ENCODE peak calls at places on chromosome 15, in nine cellular contexts. One of them, this sample, is unnamed.

GRCh38 chr15:85554852-85555521 is 174.6 kb downstream of the AKAP13 start:
- DNase-seq in spleen: no peak
- DNase-seq in WTC11: no peak
- DNase-seq in AG10803: no peak
- DNase-seq in adrenal gland: no peak
- DNase-seq in fibroblast of the aortic adventitia: no peak
- DNase-seq in esophagus muscularis mucosa: no peak
- DNase-seq in GM13977: peak
- DNase-seq in foreskin fibroblast: no peak
- DNase-seq in this sample: no peak

GRCh38 chr15:84588053-84588874 is 12.5 kb upstream of the ZSCAN2 start:
- DNase-seq in GM13977: peak
- DNase-seq in esophagus muscularis mucosa: peak
- DNase-seq in adrenal gland: peak
- DNase-seq in spleen: peak
- DNase-seq in fibroblast of the aortic adventitia: peak
- DNase-seq in AG10803: peak
- DNase-seq in foreskin fibroblast: peak
- DNase-seq in WTC11: peak
- DNase-seq in this sample: peak

GRCh38 chr15:67080900-67081431 is 15.6 kb downstream of the SMAD3 start:
- DNase-seq in fibroblast of the aortic adventitia: peak
- DNase-seq in spleen: peak
- DNase-seq in foreskin fibroblast: peak
- DNase-seq in esophagus muscularis mucosa: no peak
- DNase-seq in WTC11: no peak
- DNase-seq in GM13977: peak
- DNase-seq in AG10803: peak
- DNase-seq in adrenal gland: peak
- DNase-seq in this sample: peak

GRCh38 chr15:78004919-78005634 is 72.4 kb downstream of the TBC1D2B start:
- DNase-seq in fibroblast of the aortic adventitia: peak
- DNase-seq in GM13977: no peak
- DNase-seq in esophagus muscularis mucosa: no peak
- DNase-seq in foreskin fibroblast: peak
- DNase-seq in adrenal gland: peak
- DNase-seq in AG10803: peak
- DNase-seq in WTC11: no peak
- DNase-seq in spleen: no peak
- DNase-seq in this sample: no peak

GRCh38 chr15:77425104-77425503 is 4.4 kb downstream of the HMG20A start:
- DNase-seq in spleen: no peak
- DNase-seq in adrenal gland: no peak
- DNase-seq in WTC11: no peak
- DNase-seq in foreskin fibroblast: no peak
- DNase-seq in fibroblast of the aortic adventitia: no peak
- DNase-seq in esophagus muscularis mucosa: no peak
- DNase-seq in AG10803: no peak
- DNase-seq in GM13977: no peak
- DNase-seq in this sample: no peak

GRCh38 chr15:81492303-81492702 is 118.3 kb upstream of the TMC3 start:
- DNase-seq in esophagus muscularis mucosa: no peak
- DNase-seq in WTC11: no peak
- DNase-seq in GM13977: no peak
- DNase-seq in spleen: no peak
- DNase-seq in fibroblast of the aortic adventitia: peak
- DNase-seq in AG10803: peak
- DNase-seq in adrenal gland: no peak
- DNase-seq in foreskin fibroblast: no peak
- DNase-seq in this sample: no peak

GRCh38 chr15:59531066-59531465 is 80.5 kb upstream of the GCNT3 start:
- DNase-seq in foreskin fibroblast: no peak
- DNase-seq in GM13977: no peak
- DNase-seq in adrenal gland: no peak
- DNase-seq in AG10803: no peak
- DNase-seq in esophagus muscularis mucosa: no peak
- DNase-seq in WTC11: no peak
- DNase-seq in fibroblast of the aortic adventitia: no peak
- DNase-seq in spleen: no peak
- DNase-seq in this sample: no peak

GRCh38 chr15:101115887-101116680 is 135.8 kb downstream of the CHSY1 start:
- DNase-seq in adrenal gland: peak
- DNase-seq in AG10803: peak
- DNase-seq in fibroblast of the aortic adventitia: peak
- DNase-seq in WTC11: no peak
- DNase-seq in GM13977: no peak
- DNase-seq in esophagus muscularis mucosa: no peak
- DNase-seq in foreskin fibroblast: peak
- DNase-seq in spleen: peak
- DNase-seq in this sample: no peak

GRCh38 chr15:71713191-71713798 is 97.1 kb upstream of the NR2E3 start:
- DNase-seq in WTC11: no peak
- DNase-seq in AG10803: no peak
- DNase-seq in foreskin fibroblast: no peak
- DNase-seq in adrenal gland: no peak
- DNase-seq in esophagus muscularis mucosa: no peak
- DNase-seq in spleen: no peak
- DNase-seq in GM13977: no peak
- DNase-seq in fibroblast of the aortic adventitia: no peak
- DNase-seq in this sample: no peak

GRCh38 chr15:38514601-38515000 is 50.0 kb downstream of the RASGRP1 start:
- DNase-seq in GM13977: no peak
- DNase-seq in adrenal gland: no peak
- DNase-seq in WTC11: no peak
- DNase-seq in AG10803: no peak
- DNase-seq in fibroblast of the aortic adventitia: no peak
- DNase-seq in spleen: no peak
- DNase-seq in foreskin fibroblast: no peak
- DNase-seq in esophagus muscularis mucosa: peak
- DNase-seq in this sample: no peak

GRCh38 chr15:57432141-57432701 is 55.9 kb downstream of the CGNL1 start:
- DNase-seq in fibroblast of the aortic adventitia: peak
- DNase-seq in adrenal gland: no peak
- DNase-seq in WTC11: peak
- DNase-seq in spleen: no peak
- DNase-seq in GM13977: no peak
- DNase-seq in esophagus muscularis mucosa: no peak
- DNase-seq in foreskin fibroblast: peak
- DNase-seq in AG10803: peak
- DNase-seq in this sample: no peak

GRCh38 chr15:69160141-69160975 is at the start of gene GLCE:
- DNase-seq in WTC11: peak
- DNase-seq in spleen: peak
- DNase-seq in adrenal gland: peak
- DNase-seq in esophagus muscularis mucosa: peak
- DNase-seq in GM13977: peak
- DNase-seq in fibroblast of the aortic adventitia: peak
- DNase-seq in AG10803: peak
- DNase-seq in foreskin fibroblast: peak
- DNase-seq in this sample: peak

GRCh38 chr15:69161878-69162213 is 1.4 kb downstream of the GLCE start:
- DNase-seq in fibroblast of the aortic adventitia: no peak
- DNase-seq in esophagus muscularis mucosa: no peak
- DNase-seq in foreskin fibroblast: no peak
- DNase-seq in spleen: no peak
- DNase-seq in adrenal gland: no peak
- DNase-seq in GM13977: peak
- DNase-seq in WTC11: no peak
- DNase-seq in AG10803: no peak
- DNase-seq in this sample: no peak

GRCh38 chr15:69163124-69163669 is 2.8 kb downstream of the GLCE start:
- DNase-seq in adrenal gland: no peak
- DNase-seq in esophagus muscularis mucosa: no peak
- DNase-seq in AG10803: no peak
- DNase-seq in foreskin fibroblast: no peak
- DNase-seq in WTC11: no peak
- DNase-seq in GM13977: no peak
- DNase-seq in fibroblast of the aortic adventitia: no peak
- DNase-seq in spleen: no peak
- DNase-seq in this sample: no peak

GRCh38 chr15:69159805-69160140 is 662 bp upstream of the GLCE start:
- DNase-seq in fibroblast of the aortic adventitia: no peak
- DNase-seq in AG10803: no peak
- DNase-seq in WTC11: no peak
- DNase-seq in spleen: no peak
- DNase-seq in foreskin fibroblast: no peak
- DNase-seq in adrenal gland: no peak
- DNase-seq in esophagus muscularis mucosa: no peak
- DNase-seq in GM13977: no peak
- DNase-seq in this sample: no peak

DNA sequence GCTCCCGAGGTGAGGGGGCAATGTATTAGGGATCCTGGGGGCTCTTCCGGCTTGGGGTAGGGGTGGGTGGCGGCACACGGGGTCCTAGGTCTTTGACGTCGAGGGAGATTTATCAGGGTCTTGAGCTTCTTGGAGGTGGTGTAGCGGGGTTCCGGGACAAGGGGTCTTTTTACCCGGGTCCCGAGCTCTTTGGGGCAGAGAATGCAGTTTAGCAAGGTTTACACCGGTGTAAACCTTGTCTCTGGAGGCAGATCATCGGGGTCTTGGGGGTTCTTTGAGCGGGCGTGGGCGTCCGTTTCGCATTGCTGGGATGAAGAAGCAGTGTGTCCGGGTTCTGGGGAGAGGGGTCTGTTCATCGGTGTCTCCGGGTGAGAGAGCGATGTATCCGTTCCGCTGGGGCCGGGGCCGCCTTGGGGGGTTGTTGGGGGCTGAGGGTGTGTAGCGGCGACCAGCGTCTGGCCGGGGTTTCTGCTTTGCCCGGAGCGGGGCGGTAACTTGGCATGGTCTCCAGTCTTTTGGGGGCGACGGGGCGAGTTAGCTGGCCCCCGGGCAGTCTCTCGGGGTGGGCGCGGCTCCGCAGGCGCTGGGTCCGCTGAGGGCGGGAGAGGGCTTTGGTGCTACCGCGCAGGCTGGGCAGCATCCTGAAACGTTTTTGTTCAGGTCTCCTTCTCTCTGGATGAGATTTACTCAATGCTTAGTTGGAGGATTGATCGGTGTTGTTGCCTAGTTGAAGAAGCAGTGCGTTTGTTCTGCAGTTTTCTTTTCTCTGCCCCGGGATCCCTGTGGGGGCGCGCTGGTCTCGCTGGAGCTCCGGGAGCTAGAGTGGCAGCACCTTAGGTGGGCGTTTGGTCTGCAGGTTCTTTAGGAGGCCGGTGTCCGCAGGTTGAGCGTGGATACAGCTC is 792 bp downstream of the GLCE start:
- DNase-seq in fibroblast of the aortic adventitia: peak
- DNase-seq in WTC11: peak
- DNase-seq in adrenal gland: peak
- DNase-seq in foreskin fibroblast: peak
- DNase-seq in GM13977: peak
- DNase-seq in spleen: peak
- DNase-seq in esophagus muscularis mucosa: no peak
- DNase-seq in AG10803: peak
- DNase-seq in this sample: peak
- TF ChIP-seq CTCF in fibroblast of the aortic adventitia: peak
- TF ChIP-seq CTCF in WTC11: no peak
- TF ChIP-seq CTCF in adrenal gland: no peak
- TF ChIP-seq CTCF in foreskin fibroblast: peak
- TF ChIP-seq CTCF in GM13977: no peak
- TF ChIP-seq CTCF in spleen: no peak
- TF ChIP-seq CTCF in esophagus muscularis mucosa: peak
- TF ChIP-seq CTCF in AG10803: peak
- TF ChIP-seq CTCF in this sample: no peak

DNA sequence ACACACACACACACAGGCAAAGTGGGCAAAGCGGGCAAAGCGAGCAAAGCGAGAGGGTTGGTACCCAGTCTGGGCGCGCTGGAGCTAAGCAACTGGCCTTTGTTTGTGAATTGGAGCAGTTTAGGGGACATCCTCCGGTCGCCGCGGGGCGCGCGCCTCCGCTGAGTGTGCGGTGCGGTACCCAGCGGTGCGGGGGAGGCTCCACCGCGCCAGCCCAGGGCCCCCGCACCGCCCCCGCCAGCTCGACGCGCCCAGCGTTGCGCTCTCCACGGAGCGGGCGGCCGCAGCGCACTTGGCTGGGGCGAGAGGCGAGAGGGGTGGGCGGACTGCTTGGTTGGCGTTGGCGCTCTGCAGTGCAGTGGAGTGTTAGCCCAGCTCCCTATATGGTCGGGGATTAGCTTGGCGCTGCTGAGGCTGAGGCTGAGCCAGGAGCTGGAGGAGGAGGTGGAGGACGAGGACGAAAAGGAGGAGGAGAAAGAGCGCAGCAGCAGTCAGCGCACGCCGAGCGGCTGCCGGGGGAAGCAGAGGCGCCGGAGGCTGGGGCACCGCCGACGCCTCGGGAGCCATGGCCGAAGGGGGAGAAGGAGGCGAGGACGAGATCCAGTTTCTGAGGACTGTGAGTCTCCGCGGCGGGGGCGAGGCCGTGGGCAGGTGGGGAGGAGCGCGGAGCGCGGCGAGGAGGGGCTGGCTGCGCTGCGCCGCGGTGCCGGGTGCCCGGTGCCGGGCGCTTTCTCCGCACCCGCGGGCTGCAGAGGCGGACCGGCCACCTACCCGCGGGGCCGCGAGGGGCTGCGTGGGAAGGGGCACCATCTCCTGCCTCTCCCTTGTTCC is at the start of gene RYR3:
- DNase-seq in AG10803: no peak
- DNase-seq in GM13977: no peak
- DNase-seq in esophagus muscularis mucosa: peak
- DNase-seq in WTC11: peak
- DNase-seq in spleen: no peak
- DNase-seq in fibroblast of the aortic adventitia: no peak
- DNase-seq in adrenal gland: no peak
- DNase-seq in foreskin fibroblast: no peak
- DNase-seq in this sample: no peak
- TF ChIP-seq CTCF in AG10803: no peak
- TF ChIP-seq CTCF in GM13977: no peak
- TF ChIP-seq CTCF in esophagus muscularis mucosa: no peak
- TF ChIP-seq CTCF in WTC11: no peak
- TF ChIP-seq CTCF in spleen: no peak
- TF ChIP-seq CTCF in fibroblast of the aortic adventitia: no peak
- TF ChIP-seq CTCF in adrenal gland: no peak
- TF ChIP-seq CTCF in foreskin fibroblast: no peak
- TF ChIP-seq CTCF in this sample: no peak

GRCh38 chr15:98860647-98861041 is 146.9 kb downstream of the PGPEP1L start:
- DNase-seq in GM13977: no peak
- DNase-seq in AG10803: no peak
- DNase-seq in adrenal gland: no peak
- DNase-seq in WTC11: no peak
- DNase-seq in fibroblast of the aortic adventitia: no peak
- DNase-seq in foreskin fibroblast: no peak
- DNase-seq in esophagus muscularis mucosa: no peak
- DNase-seq in spleen: no peak
- DNase-seq in this sample: no peak
- TF ChIP-seq CTCF in GM13977: no peak
- TF ChIP-seq CTCF in AG10803: no peak
- TF ChIP-seq CTCF in adrenal gland: no peak
- TF ChIP-seq CTCF in WTC11: no peak
- TF ChIP-seq CTCF in fibroblast of the aortic adventitia: no peak
- TF ChIP-seq CTCF in foreskin fibroblast: no peak
- TF ChIP-seq CTCF in esophagus muscularis mucosa: no peak
- TF ChIP-seq CTCF in spleen: no peak
- TF ChIP-seq CTCF in this sample: no peak

GRCh38 chr15:65189102-65189740 is 4.1 kb upstream of the CLPX start:
- DNase-seq in spleen: no peak
- DNase-seq in fibroblast of the aortic adventitia: peak
- DNase-seq in esophagus muscularis mucosa: no peak
- DNase-seq in AG10803: peak
- DNase-seq in GM13977: peak
- DNase-seq in WTC11: peak
- DNase-seq in adrenal gland: peak
- DNase-seq in foreskin fibroblast: peak
- DNase-seq in this sample: peak
- TF ChIP-seq CTCF in spleen: no peak
- TF ChIP-seq CTCF in fibroblast of the aortic adventitia: peak
- TF ChIP-seq CTCF in esophagus muscularis mucosa: peak
- TF ChIP-seq CTCF in AG10803: peak
- TF ChIP-seq CTCF in GM13977: peak
- TF ChIP-seq CTCF in WTC11: peak
- TF ChIP-seq CTCF in adrenal gland: peak
- TF ChIP-seq CTCF in foreskin fibroblast: peak
- TF ChIP-seq CTCF in this sample: peak

This sample was measured in GM20000.